ENCODE peak calls at places on chromosomes 13 and 19, in six cellular contexts. One of them, this sample, is unnamed.

GRCh38 chr19:23528376-23528775 is 133.1 kb upstream of the ZNF91 start:
- DNase-seq in cardiac muscle cell: no peak
- DNase-seq in testis: no peak
- DNase-seq in colonic mucosa: no peak
- DNase-seq in lung: no peak
- DNase-seq in gastrocnemius medialis: no peak
- DNase-seq in this sample: no peak

GRCh38 chr19:34991542-34992333 is 8.4 kb upstream of the GRAMD1A start:
- DNase-seq in cardiac muscle cell: no peak
- DNase-seq in testis: no peak
- DNase-seq in colonic mucosa: no peak
- DNase-seq in lung: no peak
- DNase-seq in gastrocnemius medialis: no peak
- DNase-seq in this sample: no peak

GRCh38 chr13:65985632-65986031 is 1244.5 kb downstream of the PCDH9 start:
- DNase-seq in cardiac muscle cell: no peak
- DNase-seq in testis: peak
- DNase-seq in colonic mucosa: peak
- DNase-seq in lung: no peak
- DNase-seq in gastrocnemius medialis: no peak
- DNase-seq in this sample: no peak

GRCh38 chr13:63554157-63554556 is 2138.5 kb upstream of the PCDH20 start:
- DNase-seq in cardiac muscle cell: no peak
- DNase-seq in testis: no peak
- DNase-seq in colonic mucosa: no peak
- DNase-seq in lung: no peak
- DNase-seq in gastrocnemius medialis: no peak
- DNase-seq in this sample: no peak

GRCh38 chr13:91153372-91153771 is 194.1 kb upstream of the MIR17HG start:
- DNase-seq in cardiac muscle cell: no peak
- DNase-seq in testis: no peak
- DNase-seq in colonic mucosa: no peak
- DNase-seq in lung: no peak
- DNase-seq in gastrocnemius medialis: no peak
- DNase-seq in this sample: no peak

GRCh38 chr13:107035778-107036177 is 467.8 kb upstream of the ARGLU1 start:
- DNase-seq in cardiac muscle cell: no peak
- DNase-seq in testis: no peak
- DNase-seq in colonic mucosa: no peak
- DNase-seq in lung: no peak
- DNase-seq in gastrocnemius medialis: no peak
- DNase-seq in this sample: no peak

GRCh38 chr13:113916330-113916815 is 52.5 kb upstream of the GAS6 start:
- DNase-seq in cardiac muscle cell: no peak
- DNase-seq in testis: no peak
- DNase-seq in colonic mucosa: no peak
- DNase-seq in lung: no peak
- DNase-seq in gastrocnemius medialis: no peak
- DNase-seq in this sample: peak

GRCh38 chr19:46788101-46788967 is at the start of gene SLC1A5:
- DNase-seq in cardiac muscle cell: peak
- DNase-seq in testis: peak
- DNase-seq in colonic mucosa: peak
- DNase-seq in lung: peak
- DNase-seq in gastrocnemius medialis: peak
- DNase-seq in this sample: peak

GRCh38 chr13:48576448-48576993 is 43.6 kb upstream of the RCBTB2 start:
- DNase-seq in cardiac muscle cell: no peak
- DNase-seq in testis: no peak
- DNase-seq in colonic mucosa: no peak
- DNase-seq in lung: no peak
- DNase-seq in gastrocnemius medialis: no peak
- DNase-seq in this sample: no peak

GRCh38 chr19:43767316-43767715 is 12.6 kb upstream of the SMG9 start:
- DNase-seq in cardiac muscle cell: no peak
- DNase-seq in testis: no peak
- DNase-seq in colonic mucosa: no peak
- DNase-seq in lung: no peak
- DNase-seq in gastrocnemius medialis: no peak
- DNase-seq in this sample: no peak

GRCh38 chr19:11299946-11300810 is 4.2 kb downstream of the TSPAN16 start:
- DNase-seq in cardiac muscle cell: no peak
- DNase-seq in testis: no peak
- DNase-seq in colonic mucosa: no peak
- DNase-seq in lung: no peak
- DNase-seq in gastrocnemius medialis: no peak
- DNase-seq in this sample: no peak

GRCh38 chr19:15393963-15394362 is 14.4 kb upstream of the AKAP8 start:
- DNase-seq in cardiac muscle cell: no peak
- DNase-seq in testis: no peak
- DNase-seq in colonic mucosa: no peak
- DNase-seq in lung: no peak
- DNase-seq in gastrocnemius medialis: no peak
- DNase-seq in this sample: no peak

GRCh38 chr13:112435973-112436372 is 59.8 kb downstream of the SPACA7 start:
- DNase-seq in cardiac muscle cell: no peak
- DNase-seq in testis: no peak
- DNase-seq in colonic mucosa: no peak
- DNase-seq in lung: no peak
- DNase-seq in gastrocnemius medialis: no peak
- DNase-seq in this sample: no peak

GRCh38 chr13:90640976-90641375 is 706.5 kb upstream of the MIR17HG start:
- DNase-seq in cardiac muscle cell: no peak
- DNase-seq in testis: no peak
- DNase-seq in colonic mucosa: no peak
- DNase-seq in lung: no peak
- DNase-seq in gastrocnemius medialis: no peak
- DNase-seq in this sample: peak

GRCh38 chr13:75485286-75486062 is 3.5 kb upstream of the TBC1D4 start:
- DNase-seq in cardiac muscle cell: no peak
- DNase-seq in testis: no peak
- DNase-seq in colonic mucosa: no peak
- DNase-seq in lung: no peak
- DNase-seq in gastrocnemius medialis: no peak
- DNase-seq in this sample: no peak

GRCh38 chr13:69857188-69857821 is 250.3 kb upstream of the ATXN8OS start:
- DNase-seq in cardiac muscle cell: peak
- DNase-seq in testis: no peak
- DNase-seq in colonic mucosa: no peak
- DNase-seq in lung: no peak
- DNase-seq in gastrocnemius medialis: no peak
- DNase-seq in this sample: peak

GRCh38 chr13:88246239-88246638 is 575.1 kb downstream of the SLITRK5 start:
- DNase-seq in cardiac muscle cell: peak
- DNase-seq in testis: no peak
- DNase-seq in colonic mucosa: no peak
- DNase-seq in lung: no peak
- DNase-seq in gastrocnemius medialis: no peak
- DNase-seq in this sample: peak

GRCh38 chr13:95535243-95535642 is 17.3 kb upstream of the CLDN10 start:
- DNase-seq in cardiac muscle cell: no peak
- DNase-seq in testis: no peak
- DNase-seq in colonic mucosa: no peak
- DNase-seq in lung: no peak
- DNase-seq in gastrocnemius medialis: no peak
- DNase-seq in this sample: peak

GRCh38 chr19:17766543-17767131 is 15.4 kb downstream of the FCHO1 start:
- DNase-seq in cardiac muscle cell: peak
- DNase-seq in testis: peak
- DNase-seq in colonic mucosa: peak
- DNase-seq in lung: peak
- DNase-seq in gastrocnemius medialis: peak
- DNase-seq in this sample: peak

GRCh38 chr13:39123578-39123977 is 85.3 kb downstream of the NHLRC3 start:
- DNase-seq in cardiac muscle cell: no peak
- DNase-seq in testis: no peak
- DNase-seq in colonic mucosa: no peak
- DNase-seq in lung: no peak
- DNase-seq in gastrocnemius medialis: no peak
- DNase-seq in this sample: no peak

GRCh38 chr19:35742121-35742724 is at the start of gene IGFLR1:
- DNase-seq in cardiac muscle cell: no peak
- DNase-seq in testis: no peak
- DNase-seq in colonic mucosa: peak
- DNase-seq in lung: no peak
- DNase-seq in gastrocnemius medialis: no peak
- DNase-seq in this sample: no peak

GRCh38 chr13:26220575-26220974 is 1.5 kb downstream of the RNF6 start:
- DNase-seq in cardiac muscle cell: no peak
- DNase-seq in testis: no peak
- DNase-seq in colonic mucosa: no peak
- DNase-seq in lung: no peak
- DNase-seq in gastrocnemius medialis: no peak
- DNase-seq in this sample: peak

GRCh38 chr13:26923824-26924605 is 163.4 kb upstream of the GPR12 start:
- DNase-seq in cardiac muscle cell: peak
- DNase-seq in testis: peak
- DNase-seq in colonic mucosa: no peak
- DNase-seq in lung: no peak
- DNase-seq in gastrocnemius medialis: no peak
- DNase-seq in this sample: no peak

GRCh38 chr19:52351512-52351911 is 15.5 kb downstream of the ZNF610 start:
- DNase-seq in cardiac muscle cell: peak
- DNase-seq in testis: no peak
- DNase-seq in colonic mucosa: no peak
- DNase-seq in lung: no peak
- DNase-seq in gastrocnemius medialis: no peak
- DNase-seq in this sample: no peak

GRCh38 chr13:52743569-52743968 is 3.9 kb upstream of the CNMD start:
- DNase-seq in cardiac muscle cell: no peak
- DNase-seq in testis: no peak
- DNase-seq in colonic mucosa: no peak
- DNase-seq in lung: no peak
- DNase-seq in gastrocnemius medialis: no peak
- DNase-seq in this sample: no peak

GRCh38 chr13:50080158-50080855 is 65.1 kb downstream of the KCNRG start:
- DNase-seq in cardiac muscle cell: peak
- DNase-seq in testis: peak
- DNase-seq in colonic mucosa: peak
- DNase-seq in lung: no peak
- DNase-seq in gastrocnemius medialis: no peak
- DNase-seq in this sample: peak

GRCh38 chr13:92354583-92354982 is 872.0 kb upstream of the GPC6 start:
- DNase-seq in cardiac muscle cell: no peak
- DNase-seq in testis: no peak
- DNase-seq in colonic mucosa: no peak
- DNase-seq in lung: no peak
- DNase-seq in gastrocnemius medialis: no peak
- DNase-seq in this sample: no peak

GRCh38 chr19:10586396-10586795 is 716 bp downstream of the AP1M2 start:
- DNase-seq in cardiac muscle cell: no peak
- DNase-seq in testis: no peak
- DNase-seq in colonic mucosa: no peak
- DNase-seq in lung: no peak
- DNase-seq in gastrocnemius medialis: no peak
- DNase-seq in this sample: no peak

GRCh38 chr19:5148794-5149190 is 179.9 kb downstream of the KDM4B start:
- DNase-seq in cardiac muscle cell: no peak
- DNase-seq in testis: no peak
- DNase-seq in colonic mucosa: no peak
- DNase-seq in lung: no peak
- DNase-seq in gastrocnemius medialis: no peak
- DNase-seq in this sample: no peak

GRCh38 chr19:19697589-19697988 is 28.9 kb downstream of the ZNF101 start:
- DNase-seq in cardiac muscle cell: no peak
- DNase-seq in testis: no peak
- DNase-seq in colonic mucosa: no peak
- DNase-seq in lung: no peak
- DNase-seq in gastrocnemius medialis: no peak
- DNase-seq in this sample: no peak

GRCh38 chr19:32129141-32129540 is 216.3 kb upstream of the ZNF507 start:
- DNase-seq in cardiac muscle cell: no peak
- DNase-seq in testis: no peak
- DNase-seq in colonic mucosa: no peak
- DNase-seq in lung: no peak
- DNase-seq in gastrocnemius medialis: no peak
- DNase-seq in this sample: no peak

GRCh38 chr19:38221421-38221820 is 2.6 kb downstream of the DPF1 start:
- DNase-seq in cardiac muscle cell: no peak
- DNase-seq in testis: no peak
- DNase-seq in colonic mucosa: no peak
- DNase-seq in lung: no peak
- DNase-seq in gastrocnemius medialis: no peak
- DNase-seq in this sample: no peak

GRCh38 chr19:46201413-46202310 is 27.9 kb upstream of the IGFL1 start:
- DNase-seq in cardiac muscle cell: no peak
- DNase-seq in testis: no peak
- DNase-seq in colonic mucosa: no peak
- DNase-seq in lung: no peak
- DNase-seq in gastrocnemius medialis: peak
- DNase-seq in this sample: no peak

GRCh38 chr13:42567772-42568428 is 6.1 kb upstream of the TNFSF11 start:
- DNase-seq in cardiac muscle cell: no peak
- DNase-seq in testis: no peak
- DNase-seq in colonic mucosa: no peak
- DNase-seq in lung: no peak
- DNase-seq in gastrocnemius medialis: no peak
- DNase-seq in this sample: no peak
- H3K27ac ChIP-seq in cardiac muscle cell: no peak
- H3K27ac ChIP-seq in testis: no peak
- H3K27ac ChIP-seq in colonic mucosa: no peak
- H3K27ac ChIP-seq in lung: no peak
- H3K27ac ChIP-seq in gastrocnemius medialis: no peak
- H3K27ac ChIP-seq in this sample: no peak

GRCh38 chr13:44221657-44222056 is 152.0 kb upstream of the SERP2 start:
- DNase-seq in cardiac muscle cell: no peak
- DNase-seq in testis: no peak
- DNase-seq in colonic mucosa: no peak
- DNase-seq in lung: no peak
- DNase-seq in gastrocnemius medialis: no peak
- DNase-seq in this sample: no peak
- TF ChIP-seq CTCF in cardiac muscle cell: no peak
- TF ChIP-seq CTCF in testis: no peak
- TF ChIP-seq CTCF in colonic mucosa: no peak
- TF ChIP-seq CTCF in lung: no peak
- TF ChIP-seq CTCF in gastrocnemius medialis: no peak
- TF ChIP-seq CTCF in this sample: no peak

GRCh38 chr19:49114630-49115363 is 627 bp downstream of the LIN7B start:
- DNase-seq in cardiac muscle cell: peak
- DNase-seq in testis: peak
- DNase-seq in colonic mucosa: peak
- DNase-seq in lung: peak
- DNase-seq in gastrocnemius medialis: no peak
- DNase-seq in this sample: no peak
- H3K27ac ChIP-seq in cardiac muscle cell: peak
- H3K27ac ChIP-seq in testis: peak
- H3K27ac ChIP-seq in colonic mucosa: peak
- H3K27ac ChIP-seq in lung: peak
- H3K27ac ChIP-seq in gastrocnemius medialis: peak
- H3K27ac ChIP-seq in this sample: no peak

GRCh38 chr19:2944775-2945574 is at the start of gene ZNF77:
- DNase-seq in cardiac muscle cell: peak
- DNase-seq in testis: peak
- DNase-seq in colonic mucosa: peak
- DNase-seq in lung: peak
- DNase-seq in gastrocnemius medialis: peak
- DNase-seq in this sample: peak
- TF ChIP-seq CTCF in cardiac muscle cell: no peak
- TF ChIP-seq CTCF in testis: peak
- TF ChIP-seq CTCF in colonic mucosa: no peak
- TF ChIP-seq CTCF in lung: no peak
- TF ChIP-seq CTCF in gastrocnemius medialis: no peak
- TF ChIP-seq CTCF in this sample: no peak

GRCh38 chr13:32427852-32428580 is at the start of gene N4BP2L1:
- DNase-seq in cardiac muscle cell: peak
- DNase-seq in testis: peak
- DNase-seq in colonic mucosa: peak
- DNase-seq in lung: peak
- DNase-seq in gastrocnemius medialis: peak
- DNase-seq in this sample: no peak
- H3K27ac ChIP-seq in cardiac muscle cell: no peak
- H3K27ac ChIP-seq in testis: peak
- H3K27ac ChIP-seq in colonic mucosa: peak
- H3K27ac ChIP-seq in lung: peak
- H3K27ac ChIP-seq in gastrocnemius medialis: peak
- H3K27ac ChIP-seq in this sample: no peak

This sample was measured in foreskin keratinocyte.